ENCODE peak calls at places on chromosomes 12 and 14, in six cellular contexts. One of them, this sample, is unnamed. For H3K36me3, the result is how much of the 10 kb centered on the place peaks cover.

GRCh38 chr14:35821546-35822411 is 4.4 kb upstream of the BRMS1L start:
- DNase-seq in MM.1S: peak
- DNase-seq in endothelial cell of umbilical vein: peak
- DNase-seq in hepatocyte: no peak
- DNase-seq in HCT116: peak
- DNase-seq in fibroblast of lung: peak
- DNase-seq in this sample: peak

GRCh38 chr14:36513451-36514277 is 6.4 kb downstream of the NKX2-1 start:
- DNase-seq in fibroblast of lung: no peak
- DNase-seq in MM.1S: no peak
- DNase-seq in HCT116: no peak
- DNase-seq in hepatocyte: no peak
- DNase-seq in endothelial cell of umbilical vein: no peak
- DNase-seq in this sample: no peak

GRCh38 chr12:56338643-56339422 is at the start of gene IL23A:
- DNase-seq in HCT116: no peak
- DNase-seq in hepatocyte: peak
- DNase-seq in MM.1S: peak
- DNase-seq in fibroblast of lung: peak
- DNase-seq in endothelial cell of umbilical vein: peak
- DNase-seq in this sample: peak

GRCh38 chr14:99454246-99454645 is 26.4 kb downstream of the SETD3 start:
- DNase-seq in MM.1S: no peak
- DNase-seq in fibroblast of lung: peak
- DNase-seq in HCT116: no peak
- DNase-seq in hepatocyte: no peak
- DNase-seq in endothelial cell of umbilical vein: no peak
- DNase-seq in this sample: no peak

GRCh38 chr14:100621806-100622205 is 34.6 kb upstream of the BEGAIN start:
- DNase-seq in HCT116: peak
- DNase-seq in hepatocyte: no peak
- DNase-seq in fibroblast of lung: no peak
- DNase-seq in endothelial cell of umbilical vein: no peak
- DNase-seq in MM.1S: no peak
- DNase-seq in this sample: no peak

GRCh38 chr14:91154851-91155625 is 41.2 kb downstream of the DGLUCY start:
- DNase-seq in MM.1S: no peak
- DNase-seq in hepatocyte: peak
- DNase-seq in HCT116: peak
- DNase-seq in fibroblast of lung: peak
- DNase-seq in endothelial cell of umbilical vein: peak
- DNase-seq in this sample: peak

GRCh38 chr14:100533647-100534485 is 53.4 kb downstream of the BEGAIN start:
- DNase-seq in hepatocyte: no peak
- DNase-seq in HCT116: no peak
- DNase-seq in MM.1S: no peak
- DNase-seq in fibroblast of lung: peak
- DNase-seq in endothelial cell of umbilical vein: no peak
- DNase-seq in this sample: no peak

GRCh38 chr14:89672636-89673279 is 255.7 kb upstream of the FOXN3 start:
- DNase-seq in MM.1S: no peak
- DNase-seq in endothelial cell of umbilical vein: no peak
- DNase-seq in HCT116: no peak
- DNase-seq in fibroblast of lung: no peak
- DNase-seq in hepatocyte: peak
- DNase-seq in this sample: no peak

GRCh38 chr14:30655124-30655523 is 33.0 kb downstream of the SCFD1 start:
- DNase-seq in hepatocyte: no peak
- DNase-seq in HCT116: no peak
- DNase-seq in endothelial cell of umbilical vein: peak
- DNase-seq in MM.1S: no peak
- DNase-seq in fibroblast of lung: peak
- DNase-seq in this sample: no peak

GRCh38 chr14:73344304-73344703 is 107.0 kb downstream of the PAPLN start:
- DNase-seq in MM.1S: no peak
- DNase-seq in endothelial cell of umbilical vein: no peak
- DNase-seq in fibroblast of lung: no peak
- DNase-seq in HCT116: no peak
- DNase-seq in hepatocyte: no peak
- DNase-seq in this sample: no peak

GRCh38 chr14:92456215-92457017 is 57.2 kb upstream of the RIN3 start:
- DNase-seq in hepatocyte: peak
- DNase-seq in HCT116: peak
- DNase-seq in fibroblast of lung: peak
- DNase-seq in MM.1S: peak
- DNase-seq in endothelial cell of umbilical vein: peak
- DNase-seq in this sample: peak

GRCh38 chr14:104425171-104425681 is 154.3 kb upstream of the C14orf180 start:
- DNase-seq in fibroblast of lung: no peak
- DNase-seq in HCT116: no peak
- DNase-seq in endothelial cell of umbilical vein: no peak
- DNase-seq in MM.1S: no peak
- DNase-seq in hepatocyte: no peak
- DNase-seq in this sample: no peak

GRCh38 chr12:23950011-23950774 is 723 bp upstream of the SOX5 start:
- DNase-seq in HCT116: no peak
- DNase-seq in MM.1S: no peak
- DNase-seq in hepatocyte: peak
- DNase-seq in endothelial cell of umbilical vein: peak
- DNase-seq in fibroblast of lung: peak
- DNase-seq in this sample: peak

GRCh38 chr12:63876980-63877379 is 32.5 kb downstream of the SRGAP1 start:
- DNase-seq in endothelial cell of umbilical vein: no peak
- DNase-seq in fibroblast of lung: no peak
- DNase-seq in hepatocyte: no peak
- DNase-seq in HCT116: no peak
- DNase-seq in MM.1S: no peak
- DNase-seq in this sample: no peak

GRCh38 chr12:68350753-68351152 is 18.6 kb upstream of the MDM1 start:
- DNase-seq in fibroblast of lung: peak
- DNase-seq in HCT116: no peak
- DNase-seq in endothelial cell of umbilical vein: no peak
- DNase-seq in hepatocyte: no peak
- DNase-seq in MM.1S: no peak
- DNase-seq in this sample: no peak

GRCh38 chr12:101969-102878 is 35.7 kb downstream of the IQSEC3 start:
- DNase-seq in endothelial cell of umbilical vein: no peak
- DNase-seq in hepatocyte: no peak
- DNase-seq in MM.1S: no peak
- DNase-seq in fibroblast of lung: no peak
- DNase-seq in HCT116: peak
- DNase-seq in this sample: no peak

GRCh38 chr12:39792938-39793337 is 173.3 kb upstream of the ABCD2 start:
- DNase-seq in hepatocyte: no peak
- DNase-seq in fibroblast of lung: no peak
- DNase-seq in MM.1S: no peak
- DNase-seq in endothelial cell of umbilical vein: no peak
- DNase-seq in HCT116: no peak
- DNase-seq in this sample: no peak

GRCh38 chr14:58239259-58240210 is 5.1 kb upstream of the PSMA3 start:
- DNase-seq in HCT116: peak
- DNase-seq in endothelial cell of umbilical vein: peak
- DNase-seq in hepatocyte: peak
- DNase-seq in fibroblast of lung: peak
- DNase-seq in MM.1S: peak
- DNase-seq in this sample: peak

GRCh38 chr12:114311966-114312365 is 94.0 kb downstream of the TBX5 start:
- DNase-seq in hepatocyte: no peak
- DNase-seq in fibroblast of lung: peak
- DNase-seq in HCT116: no peak
- DNase-seq in endothelial cell of umbilical vein: no peak
- DNase-seq in MM.1S: no peak
- DNase-seq in this sample: no peak

GRCh38 chr12:81288651-81289050 is 210.8 kb downstream of the ACSS3 start:
- DNase-seq in endothelial cell of umbilical vein: no peak
- DNase-seq in hepatocyte: no peak
- DNase-seq in fibroblast of lung: no peak
- DNase-seq in MM.1S: no peak
- DNase-seq in HCT116: no peak
- DNase-seq in this sample: no peak

GRCh38 chr14:51581017-51581881 is 70.5 kb upstream of the FRMD6 start:
- DNase-seq in MM.1S: no peak
- DNase-seq in HCT116: no peak
- DNase-seq in fibroblast of lung: peak
- DNase-seq in endothelial cell of umbilical vein: peak
- DNase-seq in hepatocyte: peak
- DNase-seq in this sample: peak

GRCh38 chr12:87779858-87780498 is 249.2 kb downstream of the C12orf50 start:
- DNase-seq in HCT116: no peak
- DNase-seq in endothelial cell of umbilical vein: no peak
- DNase-seq in MM.1S: no peak
- DNase-seq in fibroblast of lung: no peak
- DNase-seq in hepatocyte: no peak
- DNase-seq in this sample: peak

GRCh38 chr14:89417111-89417468 is at the start of gene FOXN3:
- DNase-seq in HCT116: peak
- DNase-seq in hepatocyte: peak
- DNase-seq in MM.1S: peak
- DNase-seq in fibroblast of lung: peak
- DNase-seq in endothelial cell of umbilical vein: peak
- DNase-seq in this sample: peak

GRCh38 chr12:3553681-3554546 is 62.9 kb downstream of the PRMT8 start:
- DNase-seq in endothelial cell of umbilical vein: no peak
- DNase-seq in HCT116: no peak
- DNase-seq in hepatocyte: no peak
- DNase-seq in MM.1S: no peak
- DNase-seq in fibroblast of lung: no peak
- DNase-seq in this sample: no peak

GRCh38 chr14:75277000-75277795 is 1.4 kb upstream of the FOS start:
- DNase-seq in fibroblast of lung: peak
- DNase-seq in hepatocyte: peak
- DNase-seq in HCT116: no peak
- DNase-seq in MM.1S: peak
- DNase-seq in endothelial cell of umbilical vein: peak
- DNase-seq in this sample: peak

GRCh38 chr14:81837304-81837703 is 303.7 kb upstream of the SEL1L start:
- DNase-seq in endothelial cell of umbilical vein: no peak
- DNase-seq in HCT116: no peak
- DNase-seq in hepatocyte: no peak
- DNase-seq in fibroblast of lung: no peak
- DNase-seq in MM.1S: no peak
- DNase-seq in this sample: no peak

GRCh38 chr14:68260121-68260520 is 440.5 kb downstream of the RAD51B start:
- DNase-seq in MM.1S: no peak
- DNase-seq in hepatocyte: no peak
- DNase-seq in fibroblast of lung: no peak
- DNase-seq in HCT116: no peak
- DNase-seq in endothelial cell of umbilical vein: no peak
- DNase-seq in this sample: no peak

GRCh38 chr12:92038476-92038875 is 107.2 kb downstream of the BTG1 start:
- DNase-seq in HCT116: no peak
- DNase-seq in hepatocyte: no peak
- DNase-seq in fibroblast of lung: no peak
- DNase-seq in MM.1S: no peak
- DNase-seq in endothelial cell of umbilical vein: no peak
- DNase-seq in this sample: no peak
- H3K4me2 ChIP-seq in HCT116: no peak
- H3K4me2 ChIP-seq in hepatocyte: no peak
- H3K4me2 ChIP-seq in fibroblast of lung: no peak
- H3K4me2 ChIP-seq in MM.1S: no peak
- H3K4me2 ChIP-seq in endothelial cell of umbilical vein: no peak
- H3K4me2 ChIP-seq in this sample: no peak

DNA sequence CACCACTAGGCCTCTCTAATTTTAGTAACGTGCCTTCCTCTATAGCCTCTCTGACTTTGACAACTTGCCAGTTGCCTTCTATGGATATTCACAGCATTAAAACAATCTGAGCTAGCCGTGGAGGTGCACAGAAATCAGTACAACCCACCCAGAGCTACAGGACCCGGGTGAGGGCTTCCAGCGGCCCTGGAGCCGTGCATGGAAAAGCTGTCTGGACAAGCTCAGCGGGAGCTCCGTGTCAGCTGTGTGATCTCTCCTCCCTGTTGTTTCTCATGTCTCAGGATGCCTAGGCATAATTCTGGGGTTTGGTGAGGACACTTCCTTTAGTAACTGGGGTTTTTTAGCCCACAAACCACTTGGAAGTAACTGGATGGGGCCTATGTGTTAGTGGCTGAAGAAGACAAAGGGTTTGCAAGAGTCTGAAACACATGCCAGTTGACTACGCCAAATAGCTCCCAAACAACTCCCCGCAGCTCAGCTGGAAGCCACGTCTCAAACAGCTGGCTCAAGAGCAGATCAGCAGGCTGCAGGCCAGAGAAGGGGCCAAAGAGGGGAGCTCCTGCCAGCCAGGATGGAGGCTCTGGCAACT is 52.9 kb downstream of the SSH1 start:
- DNase-seq in HCT116: no peak
- DNase-seq in endothelial cell of umbilical vein: peak
- DNase-seq in hepatocyte: peak
- DNase-seq in fibroblast of lung: peak
- DNase-seq in MM.1S: no peak
- DNase-seq in this sample: peak
- H3K36me3 ChIP-seq in HCT116: half or more
- H3K36me3 ChIP-seq in endothelial cell of umbilical vein: under half
- H3K36me3 ChIP-seq in hepatocyte: under half
- H3K36me3 ChIP-seq in fibroblast of lung: under half
- H3K36me3 ChIP-seq in MM.1S: under half
- H3K36me3 ChIP-seq in this sample: under half

GRCh38 chr12:21659383-21659782 is 1.7 kb upstream of the LDHB start:
- DNase-seq in endothelial cell of umbilical vein: no peak
- DNase-seq in fibroblast of lung: no peak
- DNase-seq in MM.1S: no peak
- DNase-seq in HCT116: peak
- DNase-seq in hepatocyte: no peak
- DNase-seq in this sample: no peak
- TF ChIP-seq CTCF in endothelial cell of umbilical vein: no peak
- TF ChIP-seq CTCF in fibroblast of lung: no peak
- TF ChIP-seq CTCF in MM.1S: peak
- TF ChIP-seq CTCF in HCT116: peak
- TF ChIP-seq CTCF in hepatocyte: no peak
- TF ChIP-seq CTCF in this sample: peak

DNA sequence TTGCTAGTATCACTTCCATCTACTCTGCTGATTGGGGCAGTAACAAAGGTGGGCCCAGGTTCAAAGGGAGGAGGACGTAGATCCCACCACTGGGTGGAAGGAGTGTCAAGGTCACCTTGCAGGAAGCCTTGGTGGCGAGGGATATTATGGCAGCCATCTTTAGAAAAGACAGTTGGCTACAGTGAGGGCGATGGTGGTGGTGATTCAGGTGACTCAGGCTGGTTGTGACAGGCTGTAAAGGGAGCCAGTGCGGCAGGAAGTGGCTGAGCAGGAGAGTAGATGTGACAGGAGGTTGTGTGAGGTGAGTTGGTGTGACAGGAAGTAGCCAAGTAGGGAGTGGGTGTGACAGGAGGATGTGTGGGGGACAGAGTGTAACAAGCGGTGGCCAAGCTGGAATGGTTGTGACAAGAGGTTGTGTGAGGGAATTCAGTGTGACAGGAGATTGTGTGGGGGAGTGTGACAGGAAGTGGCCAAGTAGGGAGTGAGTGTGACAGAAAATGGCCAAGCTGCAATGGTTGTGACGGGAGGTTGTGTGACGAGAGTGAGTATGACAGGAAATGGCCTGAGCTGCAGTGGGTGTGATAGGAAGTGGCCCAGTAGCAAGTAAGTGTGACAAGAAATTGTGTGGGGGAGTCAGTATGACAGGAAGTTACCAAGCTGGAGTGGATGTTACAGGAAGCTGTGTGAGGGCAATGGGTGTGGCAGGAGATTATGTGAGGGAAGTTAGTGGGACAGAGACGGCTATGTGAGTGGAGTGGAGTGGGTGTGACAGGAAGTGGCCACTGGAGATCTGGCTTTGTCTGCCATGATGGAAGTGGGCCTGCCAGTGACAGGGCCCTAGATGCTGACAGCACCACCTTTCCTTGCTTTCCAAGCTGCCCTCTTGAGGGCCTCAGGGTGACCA is 136.5 kb upstream of the MYL2 start:
- DNase-seq in fibroblast of lung: no peak
- DNase-seq in endothelial cell of umbilical vein: no peak
- DNase-seq in HCT116: no peak
- DNase-seq in hepatocyte: no peak
- DNase-seq in MM.1S: no peak
- DNase-seq in this sample: no peak
- H3K4me2 ChIP-seq in fibroblast of lung: no peak
- H3K4me2 ChIP-seq in endothelial cell of umbilical vein: no peak
- H3K4me2 ChIP-seq in HCT116: no peak
- H3K4me2 ChIP-seq in hepatocyte: no peak
- H3K4me2 ChIP-seq in MM.1S: no peak
- H3K4me2 ChIP-seq in this sample: no peak